ENCODE peak calls at places on chromosomes 16 and 17, in five cellular contexts. Q, O, M, X and W are unnamed samples. For H3K36me3, the result is how much of the 10 kb centered on the place peaks cover.

GRCh38 chr16:11145173-11145820 is 110.7 kb downstream of the SOCS1 start:
- DNase-seq in O (peak), X (peak), M (no peak), Q (no peak), W (no peak)

GRCh38 chr16:69889295-69889964 is 61.7 kb upstream of the CLEC18A start:
- DNase-seq in X (no peak), O (no peak), Q (no peak), M (no peak), W (no peak)

GRCh38 chr16:89197633-89198416 is 2.5 kb downstream of the SLC22A31 start:
- DNase-seq in M (no peak), X (no peak), Q (no peak), O (no peak), W (no peak)

GRCh38 chr16:49343291-49343690 is 30.3 kb upstream of the C16orf78 start:
- DNase-seq in X (no peak), M (no peak), O (no peak), Q (no peak), W (no peak)

GRCh38 chr16:53565300-53565699 is 62.3 kb upstream of the AKTIP start:
- DNase-seq in X (no peak), O (no peak), Q (no peak), M (no peak), W (no peak)

GRCh38 chr16:14559809-14560227 is 70.2 kb downstream of the PARN start:
- DNase-seq in X (no peak), O (no peak), Q (no peak), M (no peak), W (no peak)

GRCh38 chr16:72974142-72974769 is 73.7 kb downstream of the ZFHX3 start:
- DNase-seq in O (no peak), Q (no peak), X (no peak), M (no peak), W (no peak)

GRCh38 chr17:18916816-18917496 is 35.0 kb upstream of the SLC5A10 start:
- DNase-seq in X (no peak), O (no peak), Q (no peak), M (no peak), W (peak)

GRCh38 chr17:40290629-40291296 is 3.1 kb downstream of the CDC6 start:
- DNase-seq in X (peak), M (peak), O (no peak), Q (peak), W (peak)

GRCh38 chr17:36142806-36143205 is 33.6 kb downstream of the TBC1D3B start:
- DNase-seq in M (no peak), Q (no peak), O (no peak), X (no peak), W (no peak)

GRCh38 chr17:27891841-27892240 is 1.3 kb downstream of the LYRM9 start:
- DNase-seq in M (no peak), O (no peak), Q (no peak), X (no peak), W (no peak)

GRCh38 chr17:78717431-78717980 is 64.6 kb downstream of the CYTH1 start:
- DNase-seq in O (no peak), M (no peak), X (peak), Q (no peak), W (no peak)

GRCh38 chr17:74453665-74454196 is 12.7 kb upstream of the CD300A start:
- DNase-seq in O (no peak), X (no peak), Q (no peak), M (peak), W (no peak)
- H3K4me3 ChIP-seq in O (peak), X (peak), Q (peak), M (peak), W (peak)

GRCh38 chr16:66728804-66729203 is 22.6 kb downstream of the DYNC1LI2 start:
- DNase-seq in M (no peak), O (no peak), X (no peak), Q (no peak), W (no peak)
- H3K36me3 ChIP-seq in M (half or more), O (under half), X (half or more), Q (half or more), W (under half)

DNA sequence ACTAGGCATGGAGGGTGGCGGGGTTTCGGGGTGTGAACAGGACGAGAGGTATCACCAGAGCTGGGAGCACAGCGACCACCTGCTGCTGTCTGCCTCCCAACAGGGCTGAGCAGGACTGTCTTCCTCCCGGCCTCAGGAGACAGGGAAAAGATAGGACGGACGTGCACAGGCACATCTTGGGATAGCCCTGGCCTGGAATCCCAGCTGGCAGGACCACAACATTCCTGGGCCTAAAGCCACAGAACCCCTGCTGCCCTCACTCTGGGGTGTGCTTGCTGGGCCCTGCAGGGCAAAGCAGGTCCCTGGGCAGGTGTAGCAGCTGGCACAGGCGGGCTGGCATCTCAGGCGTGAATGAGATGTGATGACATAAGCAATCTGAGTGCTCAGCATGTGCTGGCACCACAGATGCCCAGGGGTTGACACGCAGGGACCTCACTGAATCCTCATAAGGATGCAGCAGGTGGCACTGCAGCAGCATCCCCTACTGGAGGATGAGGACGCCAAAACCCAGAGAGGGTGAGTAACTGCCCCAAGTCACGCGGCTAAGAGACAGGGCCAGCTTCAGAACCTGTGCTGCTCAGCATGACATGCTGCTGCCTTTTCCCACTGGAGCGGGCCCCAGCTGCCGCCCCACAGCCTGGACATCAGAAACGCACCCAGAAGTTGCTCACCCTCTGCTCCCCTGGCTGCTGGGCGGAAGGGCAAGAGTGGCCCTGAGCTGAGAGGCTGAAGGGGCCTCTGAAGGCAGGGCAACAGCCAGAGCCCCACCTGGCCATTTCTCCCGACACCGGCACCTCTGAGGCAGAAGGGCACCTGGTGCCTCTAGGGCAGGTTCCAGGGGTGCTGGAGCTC is 7.1 kb downstream of the CORO7 start:
- DNase-seq in O (no peak), M (no peak), Q (no peak), X (no peak), W (no peak)
- TF ChIP-seq CTCF in O (no peak), M (no peak), Q (peak), X (peak), W (peak)

DNA sequence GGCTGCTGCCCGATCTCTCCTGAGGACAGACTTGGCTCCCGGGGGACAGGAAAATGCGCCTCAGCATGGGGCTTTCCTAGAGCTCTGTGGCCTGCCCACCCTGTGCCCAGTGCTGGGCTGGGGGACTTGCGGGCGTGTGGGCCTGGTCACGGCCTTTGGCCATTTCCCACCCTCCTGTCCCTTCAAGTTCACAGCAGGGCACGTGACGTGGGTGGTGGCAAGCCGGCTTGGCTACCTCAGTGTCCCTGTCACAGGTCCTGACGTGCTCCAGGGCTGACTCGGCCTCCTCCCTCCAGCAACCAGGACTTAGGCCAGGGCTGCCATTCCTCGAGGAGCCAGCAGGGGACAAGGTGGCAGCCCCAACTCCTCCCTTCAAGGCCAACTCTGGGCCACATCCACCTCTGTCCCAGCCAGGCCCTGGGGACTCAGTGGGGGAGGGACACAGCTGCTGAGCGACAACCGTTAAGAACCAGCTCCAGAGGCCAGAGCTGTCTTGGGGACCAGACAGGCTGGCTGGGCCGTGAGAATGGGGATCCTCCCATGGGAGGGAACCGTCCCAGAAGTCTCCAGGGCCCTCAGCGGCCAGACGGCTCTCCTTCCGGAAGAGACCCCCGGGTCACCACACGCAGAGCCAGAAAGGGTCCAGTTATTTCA is 981 bp upstream of the UNC13D start:
- DNase-seq in Q (no peak), X (peak), O (peak), M (peak), W (no peak)
- H3K4me3 ChIP-seq in Q (no peak), X (no peak), O (peak), M (peak), W (no peak)

GRCh38 chr17:46043606-46044005 is 44.6 kb downstream of the STH start:
- DNase-seq in O (no peak), X (no peak), M (no peak), Q (no peak), W (no peak)
- H3K36me3 ChIP-seq in O (under half), X (half or more), M (half or more), Q (under half), W (under half)

GRCh38 chr16:47664653-47665325 is 203.7 kb downstream of the PHKB start:
- DNase-seq in O (no peak), Q (no peak), M (no peak), X (no peak), W (peak)

GRCh38 chr16:47657032-47657431 is 195.9 kb downstream of the PHKB start:
- DNase-seq in Q (no peak), M (no peak), O (no peak), X (no peak), W (no peak)

GRCh38 chr16:47657977-47658376 is 196.8 kb downstream of the PHKB start:
- DNase-seq in M (no peak), O (no peak), Q (no peak), X (no peak), W (no peak)

GRCh38 chr16:47666434-47666833 is 205.3 kb downstream of the PHKB start:
- DNase-seq in M (no peak), X (no peak), O (no peak), Q (no peak), W (no peak)

DNA sequence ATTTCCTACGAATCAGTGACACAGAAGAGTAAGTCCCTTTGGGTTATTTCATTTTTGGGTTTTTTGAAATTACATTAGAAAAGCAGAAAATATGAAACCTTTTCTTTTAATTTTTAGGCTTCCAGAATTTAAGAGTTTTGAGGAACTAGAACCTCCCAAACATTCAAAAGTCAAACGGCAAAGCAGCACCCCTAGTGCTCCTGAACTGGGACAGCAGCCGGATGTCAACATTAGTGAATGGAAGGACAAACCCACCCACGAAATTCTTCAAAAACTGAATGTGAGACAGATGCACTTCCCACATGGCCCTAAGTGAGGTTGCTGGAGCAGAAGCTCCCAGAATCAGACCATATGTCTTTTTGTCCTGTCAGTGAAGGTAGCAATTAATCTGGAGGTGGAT is 199.4 kb downstream of the PHKB start:
- DNase-seq in X (no peak), Q (no peak), O (no peak), M (no peak), W (no peak)
- TF ChIP-seq CTCF in X (no peak), Q (no peak), O (no peak), M (no peak), W (no peak)

DNA sequence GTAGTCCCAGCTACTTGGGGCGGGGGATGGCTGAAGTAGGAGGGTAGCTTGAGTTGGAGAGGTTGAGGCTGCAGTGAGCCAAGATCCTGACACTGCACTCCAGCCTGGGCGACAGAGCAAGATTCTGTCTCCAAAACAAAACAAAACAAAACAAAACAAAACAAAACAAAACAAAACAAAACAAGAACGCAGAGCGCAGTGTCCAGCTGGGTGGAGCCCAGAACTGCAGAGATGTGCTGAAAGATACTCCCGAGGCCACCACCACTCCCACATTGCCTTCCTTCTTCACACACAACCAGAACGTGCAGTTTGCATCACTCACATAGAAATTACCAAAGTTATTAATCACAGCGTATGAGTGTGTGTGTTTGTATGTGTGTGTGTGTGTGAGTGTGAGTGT is 222.9 kb upstream of the ASIC2 start:
- DNase-seq in Q (no peak), M (no peak), O (no peak), X (no peak), W (no peak)
- H3K4me3 ChIP-seq in Q (no peak), M (no peak), O (no peak), X (no peak), W (no peak)

GRCh38 chr16:67190448-67191399 is 788 bp upstream of the EXOC3L1 start:
- DNase-seq in Q (no peak), O (no peak), X (no peak), M (no peak), W (no peak)

GRCh38 chr16:67194257-67194656 is 2.3 kb downstream of the E2F4 start:
- DNase-seq in M (no peak), O (no peak), X (no peak), Q (no peak), W (no peak)

GRCh38 chr16:67191995-67192681 is at the start of gene E2F4:
- DNase-seq in Q (no peak), O (peak), X (peak), M (peak), W (no peak)

GRCh38 chr16:67191410-67191994 is 453 bp upstream of the E2F4 start:
- DNase-seq in Q (no peak), O (no peak), M (no peak), X (no peak), W (no peak)

GRCh38 chr16:67192781-67193260 is 866 bp downstream of the E2F4 start:
- DNase-seq in O (no peak), Q (no peak), X (no peak), M (no peak), W (no peak)
- H3K36me3 ChIP-seq in O (under half), Q (under half), X (half or more), M (half or more), W (under half)

GRCh38 chr16:50702725-50703124 is 9.3 kb downstream of the NOD2 start:
- DNase-seq in Q (no peak), O (no peak), X (no peak), M (no peak), W (no peak)

GRCh38 chr16:50704245-50704644 is 10.8 kb downstream of the NOD2 start:
- DNase-seq in O (no peak), M (no peak), Q (no peak), X (no peak), W (no peak)

GRCh38 chr16:50706250-50706649 is 12.8 kb downstream of the NOD2 start:
- DNase-seq in O (no peak), M (no peak), X (no peak), Q (no peak), W (no peak)

GRCh38 chr16:50708373-50709060 is 15.1 kb downstream of the NOD2 start:
- DNase-seq in O (no peak), X (no peak), Q (no peak), M (no peak), W (no peak)

GRCh38 chr16:50705436-50706110 is 12.2 kb downstream of the NOD2 start:
- DNase-seq in O (no peak), Q (no peak), X (no peak), M (no peak), W (no peak)
- TF ChIP-seq CTCF in O (no peak), Q (no peak), X (no peak), M (no peak), W (no peak)